ENCODE peak calls at places on chromosomes 5 and 9, in four cellular contexts. P is A549, V is HepG2, L is H1. T is an unnamed sample.
A peak's percentile ranks its signal among the peaks of the same experiment; 100 is the strongest.

GRCh38 chr5:14204785-14205321 is 61.7 kb downstream of the TRIO start:
- DNase-seq in P (peak; percentile 90), V (peak; percentile 64), L (no peak), T (no peak)

GRCh38 chr5:35890021-35890740 is 33.5 kb downstream of the IL7R start:
- DNase-seq in P (no peak), V (no peak), L (no peak), T (no peak)

GRCh38 chr5:27328480-27328879 is 290.1 kb upstream of the CDH9 start:
- DNase-seq in P (peak; percentile 33), V (peak; percentile 2), L (no peak), T (no peak)

GRCh38 chr9:79685576-79685975 is 113.8 kb downstream of the TLE4 start:
- DNase-seq in P (no peak), V (no peak), L (no peak), T (no peak)

GRCh38 chr5:19927170-19927569 is 60.8 kb downstream of the CDH18 start:
- DNase-seq in P (no peak), V (no peak), L (no peak), T (no peak)

GRCh38 chr5:58872670-58873273 is 289.9 kb downstream of the RAB3C start:
- DNase-seq in P (no peak), V (no peak), L (no peak), T (no peak)

GRCh38 chr9:106420511-106420944 is 442.4 kb upstream of the ZNF462 start:
- DNase-seq in P (no peak), V (no peak), L (no peak), T (no peak)

GRCh38 chr9:103674271-103674670 is 419.8 kb upstream of the SMC2 start:
- DNase-seq in P (no peak), V (no peak), L (no peak), T (no peak)

GRCh38 chr9:33510264-33511183 is 13.5 kb upstream of the ANKRD18B start:
- DNase-seq in P (peak; percentile 67), V (no peak), L (peak; percentile 71), T (peak; percentile 19)

GRCh38 chr9:113042884-113043657 is 13.5 kb downstream of the ZFP37 start:
- DNase-seq in P (peak; percentile 34), V (no peak), L (no peak), T (no peak)

GRCh38 chr5:133933169-133933509 is 35.3 kb downstream of the C5orf15 start:
- DNase-seq in P (no peak), V (no peak), L (no peak), T (no peak)

GRCh38 chr5:72441861-72442540 is 65.2 kb downstream of the ZNF366 start:
- DNase-seq in P (peak; percentile 54), V (no peak), L (no peak), T (no peak)

GRCh38 chr9:15513335-15513734 is 2.6 kb upstream of the PSIP1 start:
- DNase-seq in P (peak; percentile 53), V (peak; percentile 32), L (peak; percentile 66), T (peak; percentile 21)

GRCh38 chr5:10642367-10642766 is 78.5 kb downstream of the ANKRD33B start:
- DNase-seq in P (no peak), V (no peak), L (no peak), T (no peak)

GRCh38 chr9:110750272-110750671 is 81.7 kb downstream of the MUSK start:
- DNase-seq in P (no peak), V (no peak), L (no peak), T (no peak)

GRCh38 chr9:133529457-133529856 is 4.7 kb upstream of the MYMK start:
- DNase-seq in P (no peak), V (no peak), L (no peak), T (no peak)

GRCh38 chr9:512555-513272 is 298.0 kb downstream of the DOCK8 start:
- DNase-seq in P (no peak), V (no peak), L (no peak), T (no peak)

GRCh38 chr5:76855961-76856360 is 6.1 kb downstream of the S100Z start:
- DNase-seq in P (no peak), V (no peak), L (no peak), T (no peak)

GRCh38 chr5:75412111-75412990 is 75.3 kb downstream of the HMGCR start:
- DNase-seq in P (no peak), V (no peak), L (no peak), T (no peak)

GRCh38 chr5:140220032-140220697 is 45.2 kb downstream of the CYSTM1 start:
- DNase-seq in P (no peak), V (no peak), L (no peak), T (no peak)

GRCh38 chr9:108207611-108208051 is 648.2 kb downstream of the ACTL7B start:
- DNase-seq in P (no peak), V (no peak), L (no peak), T (no peak)

GRCh38 chr9:130640681-130641080 is 23.7 kb upstream of the PRDM12 start:
- DNase-seq in P (no peak), V (no peak), L (no peak), T (no peak)

GRCh38 chr9:105050296-105050695 is 122.3 kb upstream of the ABCA1 start:
- DNase-seq in P (no peak), V (no peak), L (no peak), T (no peak)

GRCh38 chr9:21715408-21715807 is 87.0 kb upstream of the MTAP start:
- DNase-seq in P (no peak), V (no peak), L (no peak), T (no peak)

GRCh38 chr9:76732341-76732958 is 31.8 kb upstream of the PCA3 start:
- DNase-seq in P (no peak), V (no peak), L (no peak), T (no peak)

GRCh38 chr9:127525426-127526188 is 74.3 kb downstream of the LRSAM1 start:
- DNase-seq in P (peak; percentile 71), V (peak; percentile 26), L (no peak), T (peak; percentile 68)

GRCh38 chr9:101398930-101399640 is 434 bp downstream of the ZNF189 start:
- DNase-seq in P (peak; percentile 3), V (no peak), L (no peak), T (peak; percentile 30)

GRCh38 chr9:108746864-108747263 is 108.9 kb downstream of the ACTL7B start:
- DNase-seq in P (no peak), V (peak; percentile 57), L (no peak), T (no peak)

GRCh38 chr9:72333758-72334157 is 31.2 kb downstream of the ZFAND5 start:
- DNase-seq in P (peak; percentile 42), V (no peak), L (no peak), T (peak; percentile 11)

GRCh38 chr9:36040271-36040925 is 3.7 kb downstream of the RECK start:
- DNase-seq in P (no peak), V (no peak), L (no peak), T (no peak)

GRCh38 chr5:33975846-33976245 is 8.6 kb downstream of the SLC45A2 start:
- DNase-seq in P (no peak), V (no peak), L (no peak), T (no peak)

GRCh38 chr5:33968133-33969005 is 16.1 kb downstream of the SLC45A2 start:
- DNase-seq in P (no peak), V (no peak), L (no peak), T (no peak)

GRCh38 chr5:33969572-33970452 is 14.7 kb downstream of the SLC45A2 start:
- DNase-seq in P (peak; percentile 44), V (peak; percentile 13), L (no peak), T (peak; percentile 43)

GRCh38 chr5:33978307-33978706 is 6.2 kb downstream of the SLC45A2 start:
- DNase-seq in P (no peak), V (no peak), L (no peak), T (no peak)

DNA sequence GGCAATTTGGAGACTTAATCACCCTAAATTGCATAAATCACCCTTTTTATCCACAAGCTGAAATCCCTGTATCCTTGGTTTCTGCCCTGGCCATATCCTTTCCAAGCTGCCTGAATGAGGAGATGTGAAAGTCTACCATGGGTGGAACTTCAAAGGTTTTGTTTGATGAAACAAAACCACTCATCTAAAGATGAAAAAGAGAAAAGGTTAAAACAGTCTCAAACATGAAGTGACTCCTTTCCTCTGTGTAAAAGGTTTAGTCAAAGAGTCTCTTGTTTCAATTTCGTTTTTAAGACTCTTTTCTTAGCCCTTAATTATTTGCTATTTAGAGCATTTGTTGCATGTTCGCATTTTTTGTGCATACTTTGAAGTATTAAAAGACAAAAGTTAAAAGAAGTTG is 11.2 kb downstream of the SLC45A2 start:
- DNase-seq in P (no peak), V (no peak), L (no peak), T (no peak)
- TF ChIP-seq JUN in P (no peak), V (no peak), L (no peak), T (no peak)

GRCh38 chr9:123043081-123043939 is 9.8 kb downstream of the GPR21 start:
- DNase-seq in P (no peak), V (no peak), L (no peak), T (no peak)

GRCh38 chr9:123036886-123037540 is 3.5 kb downstream of the GPR21 start:
- DNase-seq in P (no peak), V (no peak), L (no peak), T (no peak)

GRCh38 chr9:123034881-123035465 is 1.5 kb downstream of the GPR21 start:
- DNase-seq in P (no peak), V (no peak), L (no peak), T (no peak)

GRCh38 chr9:123041498-123041897 is 8.0 kb downstream of the GPR21 start:
- DNase-seq in P (no peak), V (no peak), L (no peak), T (no peak)

GRCh38 chr9:123039617-123040219 is 6.3 kb downstream of the GPR21 start:
- DNase-seq in P (no peak), V (no peak), L (no peak), T (no peak)
- TF ChIP-seq USF2 in P (no peak), V (no peak), L (no peak), T (no peak)

DNA sequence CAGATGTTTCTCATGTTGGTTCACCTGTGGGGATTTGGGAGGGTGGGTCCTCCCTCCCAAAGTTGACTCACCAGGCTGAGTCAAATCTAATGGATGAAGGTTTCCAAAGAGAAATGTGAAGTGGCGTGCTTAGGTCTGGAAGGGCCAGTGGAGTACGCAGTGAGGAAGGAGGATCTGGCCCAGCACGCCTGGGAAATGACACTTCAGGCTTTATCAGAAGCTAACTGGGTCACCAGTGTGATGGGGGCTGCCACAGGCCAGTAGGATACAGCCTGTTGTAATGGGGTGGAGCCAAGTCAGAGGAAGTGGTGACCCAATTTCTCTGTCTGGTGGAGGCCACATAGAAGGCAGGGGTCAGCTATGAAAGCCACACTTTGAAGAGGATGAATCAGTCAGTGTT is 18.0 kb downstream of the POLR1E start:
- DNase-seq in P (no peak), V (no peak), L (no peak), T (no peak)
- H3K4me1 ChIP-seq in P (no peaks in the 10 kb centered on the region), V (peaks cover 54% of the 10 kb centered on the region), L (no peaks in the 10 kb centered on the region), T (no peaks in the 10 kb centered on the region)

DNA sequence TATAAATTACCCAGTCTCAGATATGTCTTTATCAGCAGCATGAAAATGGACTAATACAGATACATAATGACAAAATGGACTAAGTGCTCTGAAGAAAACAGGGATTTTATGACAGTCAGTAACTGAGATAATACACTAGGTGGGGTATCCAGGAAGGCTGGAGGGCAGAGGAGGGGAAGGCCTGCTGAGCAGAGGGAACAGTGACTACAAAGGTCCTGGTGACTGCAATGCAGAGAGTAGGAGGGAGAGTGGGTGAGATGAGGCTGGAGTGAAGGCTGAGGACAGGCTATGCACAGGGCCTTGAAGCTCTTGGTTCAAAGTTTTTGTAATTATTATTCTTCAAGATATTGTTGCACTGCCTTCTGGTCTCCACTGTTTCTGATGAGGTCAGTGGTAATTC is 4.9 kb downstream of the ACOT12 start:
- DNase-seq in P (no peak), V (no peak), L (no peak), T (no peak)
- TF ChIP-seq JUN in P (no peak), V (no peak), L (no peak), T (no peak)

GRCh38 chr5:56814963-56815656 is at the start of gene MAP3K1:
- DNase-seq in P (peak; percentile 79), V (peak; percentile 82), L (peak; percentile 86), T (peak; percentile 91)
- TF ChIP-seq USF2 in P (no peak), V (no peak), L (no peak), T (no peak)

GRCh38 chr5:150774145-150774544 is 4.4 kb upstream of the SMIM3 start:
- DNase-seq in P (no peak), V (no peak), L (no peak), T (peak; percentile 30)
- H3K4me1 ChIP-seq in P (peaks cover 5% of the 10 kb centered on the region), V (peaks cover 15% of the 10 kb centered on the region), L (peaks cover 3% of the 10 kb centered on the region), T (peaks cover 28% of the 10 kb centered on the region)